ENCODE peak calls at places on chromosomes 11 and 22, in four cellular contexts. J, Y, R and K are unnamed samples. For H3K4me1, the result is how much of the 10 kb centered on the place peaks cover.

GRCh38 chr11:115659061-115659963 is 155.1 kb upstream of the CADM1 start:
- DNase-seq in J (no peak), Y (no peak), R (peak), K (no peak)

GRCh38 chr11:105719073-105719846 is 109.4 kb downstream of the GRIA4 start:
- DNase-seq in J (peak), Y (no peak), R (no peak), K (no peak)

GRCh38 chr11:120317689-120318195 is 7.4 kb upstream of the TLCD5 start:
- DNase-seq in J (no peak), Y (no peak), R (no peak), K (no peak)

GRCh38 chr11:9616042-9616640 is 42.7 kb downstream of the WEE1 start:
- DNase-seq in J (peak), Y (no peak), R (no peak), K (no peak)

GRCh38 chr22:37316875-37317371 is 34.6 kb downstream of the CYTH4 start:
- DNase-seq in J (peak), Y (peak), R (peak), K (peak)

GRCh38 chr22:24066872-24067271 is 55.8 kb downstream of the CABIN1 start:
- DNase-seq in J (no peak), Y (no peak), R (peak), K (no peak)

GRCh38 chr22:45112136-45112879 is 51.4 kb upstream of the NUP50 start:
- DNase-seq in J (no peak), Y (peak), R (no peak), K (no peak)

GRCh38 chr22:34946339-34946985 is 119.5 kb upstream of the ISX start:
- DNase-seq in J (no peak), Y (no peak), R (no peak), K (no peak)

GRCh38 chr11:36411202-36411640 is 98.9 kb downstream of the TRAF6 start:
- DNase-seq in J (peak), Y (no peak), R (no peak), K (peak)

GRCh38 chr22:22181515-22181959 is 63.0 kb upstream of the VPREB1 start:
- DNase-seq in J (no peak), Y (no peak), R (no peak), K (no peak)

GRCh38 chr22:49746065-49746464 is 81.6 kb downstream of the BRD1 start:
- DNase-seq in J (no peak), Y (no peak), R (no peak), K (no peak)

GRCh38 chr22:34761111-34761510 is 304.8 kb upstream of the ISX start:
- DNase-seq in J (no peak), Y (no peak), R (no peak), K (no peak)

GRCh38 chr11:78419327-78419726 is 1.7 kb upstream of the GAB2 start:
- DNase-seq in J (peak), Y (peak), R (peak), K (peak)

GRCh38 chr11:75445315-75445953 is 12.4 kb upstream of the KLHL35 start:
- DNase-seq in J (peak), Y (peak), R (peak), K (peak)

GRCh38 chr11:46369458-46370152 is 11.9 kb upstream of the MDK start:
- DNase-seq in J (peak), Y (peak), R (peak), K (no peak)

GRCh38 chr11:12674571-12674935 is 332 bp downstream of the TEAD1 start:
- DNase-seq in J (no peak), Y (peak), R (no peak), K (no peak)

GRCh38 chr22:23263651-23264555 is 83.6 kb downstream of the BCR start:
- DNase-seq in J (no peak), Y (no peak), R (no peak), K (no peak)

GRCh38 chr22:24427500-24428164 is at the start of gene ADORA2A:
- DNase-seq in J (no peak), Y (peak), R (no peak), K (no peak)

GRCh38 chr11:34492806-34493414 is 20.7 kb downstream of the ELF5 start:
- DNase-seq in J (peak), Y (peak), R (peak), K (no peak)

GRCh38 chr11:28144808-28145207 is 36.6 kb downstream of the METTL15 start:
- DNase-seq in J (no peak), Y (no peak), R (no peak), K (no peak)

GRCh38 chr22:29081499-29082236 is 8.8 kb downstream of the KREMEN1 start:
- DNase-seq in J (no peak), Y (no peak), R (peak), K (no peak)

GRCh38 chr22:50437511-50438304 is 37.1 kb downstream of the SBF1 start:
- DNase-seq in J (no peak), Y (no peak), R (no peak), K (no peak)

GRCh38 chr22:39363751-39364484 is 14.1 kb downstream of the SYNGR1 start:
- DNase-seq in J (no peak), Y (peak), R (no peak), K (no peak)

GRCh38 chr22:20550057-20550817 is 42.8 kb downstream of the MED15 start:
- DNase-seq in J (no peak), Y (no peak), R (no peak), K (peak)

GRCh38 chr11:66789097-66789890 is 53.9 kb upstream of the RCE1 start:
- DNase-seq in J (no peak), Y (no peak), R (no peak), K (no peak)

GRCh38 chr11:2375341-2375853 is 1.7 kb upstream of the CD81 start:
- DNase-seq in J (no peak), Y (peak), R (peak), K (no peak)

GRCh38 chr22:19430890-19431541 is 517 bp downstream of the HIRA start:
- DNase-seq in J (peak), Y (peak), R (peak), K (no peak)

DNA sequence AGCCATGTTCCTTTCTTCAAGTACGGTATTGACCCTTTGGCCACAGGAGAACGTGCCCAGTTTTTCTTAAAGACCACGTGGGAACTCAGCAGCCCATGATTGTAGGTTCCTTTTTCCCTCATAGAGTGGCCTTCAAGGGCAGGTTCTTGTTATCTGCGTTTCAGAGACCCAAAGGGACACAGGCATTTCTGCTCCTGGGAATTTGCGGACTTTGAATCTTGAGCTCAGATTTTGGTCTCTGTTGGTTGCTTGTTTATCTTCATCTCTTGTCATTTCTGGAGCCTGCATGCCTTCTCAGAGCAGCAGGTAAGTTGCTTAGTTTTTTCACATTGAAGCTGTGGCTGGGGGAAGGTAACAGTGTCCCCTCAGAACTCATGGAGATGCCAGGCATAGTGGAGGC is 12.0 kb downstream of the MARK2 start:
- DNase-seq in J (no peak), Y (no peak), R (peak), K (no peak)
- H3K27ac ChIP-seq in J (no peak), Y (peak), R (peak), K (no peak)

GRCh38 chr11:7520011-7520942 is 6.5 kb downstream of the PPFIBP2 start:
- DNase-seq in J (no peak), Y (peak), R (no peak), K (no peak)

GRCh38 chr11:7522546-7522945 is 8.7 kb downstream of the PPFIBP2 start:
- DNase-seq in J (no peak), Y (no peak), R (no peak), K (no peak)

GRCh38 chr11:7523416-7524210 is 9.8 kb downstream of the PPFIBP2 start:
- DNase-seq in J (no peak), Y (no peak), R (no peak), K (no peak)

GRCh38 chr11:7520981-7521487 is 7.2 kb downstream of the PPFIBP2 start:
- DNase-seq in J (no peak), Y (no peak), R (no peak), K (no peak)

DNA sequence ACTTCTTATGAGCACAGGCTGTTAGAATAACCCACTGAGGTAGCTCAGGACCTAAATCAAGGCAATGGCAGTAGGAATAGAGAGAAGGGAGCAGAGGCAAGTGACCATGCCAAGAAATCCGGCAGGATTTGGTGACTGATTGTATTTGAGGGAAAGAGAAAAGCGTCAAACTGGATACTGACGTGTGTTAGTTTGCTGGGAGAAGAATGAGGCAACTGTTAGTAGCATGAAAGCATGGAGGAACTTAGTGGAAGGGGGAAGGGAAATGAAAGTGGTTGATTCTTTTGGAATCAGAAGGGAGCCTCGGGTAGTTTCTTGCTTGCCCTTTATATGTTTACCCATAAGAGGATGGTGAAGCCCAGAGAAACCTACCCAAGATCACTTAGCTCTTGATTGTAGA is 8.3 kb downstream of the PPFIBP2 start:
- DNase-seq in J (no peak), Y (no peak), R (no peak), K (no peak)
- H3K4me1 ChIP-seq in J (under half), Y (under half), R (under half), K (under half)

DNA sequence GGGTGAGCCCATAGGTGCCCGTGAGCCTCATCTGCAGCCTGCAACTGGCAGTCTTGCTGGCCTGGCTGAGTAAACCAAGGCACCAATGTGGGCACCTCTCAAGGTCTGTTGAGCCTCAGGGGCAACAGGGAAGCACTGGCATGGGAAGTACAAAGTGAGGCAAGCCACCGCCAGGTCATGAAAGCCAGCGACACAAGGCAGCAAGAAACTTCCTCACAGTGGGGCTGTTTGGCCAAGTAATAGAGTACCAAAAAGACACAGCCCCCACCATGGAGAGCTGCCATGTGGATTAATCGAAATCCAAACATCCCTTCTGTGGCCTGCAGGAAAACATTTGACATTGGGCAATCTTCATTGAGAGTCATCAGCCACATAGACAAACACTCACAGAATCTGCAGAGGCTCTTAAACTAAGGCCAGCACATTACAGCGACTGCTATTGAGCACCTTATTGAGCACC is 43.6 kb upstream of the FIBIN start:
- DNase-seq in J (no peak), Y (peak), R (no peak), K (no peak)
- H3K27ac ChIP-seq in J (no peak), Y (peak), R (no peak), K (no peak)

DNA sequence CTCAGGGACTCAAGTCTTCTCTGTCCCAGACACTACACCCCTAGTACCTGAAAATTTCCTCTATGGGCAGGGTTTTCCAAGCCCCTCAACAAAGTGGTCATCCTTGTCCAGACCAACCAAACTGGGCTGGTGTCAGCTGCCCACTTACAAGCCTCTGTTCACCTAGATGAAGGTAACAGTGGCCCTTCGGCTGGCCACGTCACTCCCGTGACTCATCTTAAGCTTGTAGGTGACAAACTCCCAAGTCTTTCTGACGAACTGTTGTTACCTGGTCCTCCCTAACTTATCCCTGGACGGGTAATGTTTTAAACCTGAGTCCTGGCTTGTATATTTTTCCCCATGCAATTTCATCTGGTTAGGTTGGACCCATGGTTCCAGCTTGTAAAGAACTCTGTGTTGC is 4.7 kb downstream of the CXCR5 start:
- DNase-seq in J (no peak), Y (peak), R (no peak), K (no peak)
- H3K4me1 ChIP-seq in J (under half), Y (under half), R (half or more), K (under half)

GRCh38 chr11:63532799-63533475 is 3.7 kb upstream of the PLAAT4 start:
- DNase-seq in J (no peak), Y (no peak), R (no peak), K (no peak)

GRCh38 chr11:63535734-63536133 is 874 bp upstream of the PLAAT4 start:
- DNase-seq in J (no peak), Y (no peak), R (no peak), K (no peak)

GRCh38 chr11:63534895-63535461 is 1.6 kb upstream of the PLAAT4 start:
- DNase-seq in J (no peak), Y (no peak), R (no peak), K (no peak)

GRCh38 chr11:63532150-63532549 is 4.5 kb upstream of the PLAAT4 start:
- DNase-seq in J (no peak), Y (no peak), R (no peak), K (no peak)

GRCh38 chr11:63534076-63534475 is 2.5 kb upstream of the PLAAT4 start:
- DNase-seq in J (no peak), Y (no peak), R (no peak), K (no peak)
- H3K27ac ChIP-seq in J (no peak), Y (no peak), R (no peak), K (no peak)